ENCODE peak calls at places on chromosomes 3 and 15, in four cellular contexts. K is GM12878, L is HepG2, Z is K562. G is an unnamed sample.

GRCh38 chr3:19202303-19202702 is 54.0 kb downstream of the KCNH8 start:
- DNase-seq in L (no peak), K (no peak), Z (no peak), G (no peak)

GRCh38 chr15:65033659-65034269 is 4.3 kb upstream of the MTFMT start:
- DNase-seq in K (no peak), L (peak), Z (peak), G (peak)

GRCh38 chr3:16305121-16305541 is 40.1 kb downstream of the OXNAD1 start:
- DNase-seq in K (no peak), Z (no peak), L (no peak), G (no peak)

GRCh38 chr3:29771602-29772001 is 490.7 kb downstream of the RBMS3 start:
- DNase-seq in K (no peak), L (no peak), Z (no peak), G (no peak)

GRCh38 chr3:106329505-106329904 is 460.7 kb upstream of the CBLB start:
- DNase-seq in Z (no peak), L (no peak), K (no peak), G (no peak)

GRCh38 chr3:46992231-46992630 is 12.8 kb downstream of the NBEAL2 start:
- DNase-seq in Z (no peak), K (no peak), L (no peak), G (no peak)

GRCh38 chr3:34731879-34732278 is 907.4 kb upstream of the ARPP21 start:
- DNase-seq in K (no peak), Z (no peak), L (no peak), G (no peak)

GRCh38 chr3:185558395-185558794 is 6.0 kb upstream of the LIPH start:
- DNase-seq in L (peak), K (no peak), Z (peak), G (no peak)

GRCh38 chr15:37973856-37974255 is 39.4 kb downstream of the TMCO5A start:
- DNase-seq in L (no peak), Z (no peak), K (no peak), G (no peak)

DNA sequence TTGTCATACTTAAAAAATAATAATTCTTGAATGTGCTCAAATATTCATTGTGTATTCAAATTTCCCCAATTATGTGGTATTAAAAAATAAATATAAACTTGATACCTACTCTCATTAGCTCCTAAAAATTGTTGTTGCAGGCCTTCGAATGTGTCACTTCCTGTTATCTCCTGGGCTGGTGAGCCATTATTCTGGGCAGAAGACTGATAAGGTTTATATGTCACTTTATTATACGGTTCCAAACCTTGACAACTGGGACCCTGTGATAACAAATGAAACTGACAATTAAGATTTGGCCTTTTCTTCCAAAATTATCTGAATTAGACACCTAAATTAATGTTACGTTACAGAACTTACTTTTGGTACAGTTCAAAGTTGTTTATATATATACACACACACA is 15.0 kb downstream of the CEP152 start:
- DNase-seq in Z (peak), K (no peak), L (no peak), G (no peak)
- TF ChIP-seq JUNB in Z (no peak), K (no peak), L (no peak), G (no peak)

DNA sequence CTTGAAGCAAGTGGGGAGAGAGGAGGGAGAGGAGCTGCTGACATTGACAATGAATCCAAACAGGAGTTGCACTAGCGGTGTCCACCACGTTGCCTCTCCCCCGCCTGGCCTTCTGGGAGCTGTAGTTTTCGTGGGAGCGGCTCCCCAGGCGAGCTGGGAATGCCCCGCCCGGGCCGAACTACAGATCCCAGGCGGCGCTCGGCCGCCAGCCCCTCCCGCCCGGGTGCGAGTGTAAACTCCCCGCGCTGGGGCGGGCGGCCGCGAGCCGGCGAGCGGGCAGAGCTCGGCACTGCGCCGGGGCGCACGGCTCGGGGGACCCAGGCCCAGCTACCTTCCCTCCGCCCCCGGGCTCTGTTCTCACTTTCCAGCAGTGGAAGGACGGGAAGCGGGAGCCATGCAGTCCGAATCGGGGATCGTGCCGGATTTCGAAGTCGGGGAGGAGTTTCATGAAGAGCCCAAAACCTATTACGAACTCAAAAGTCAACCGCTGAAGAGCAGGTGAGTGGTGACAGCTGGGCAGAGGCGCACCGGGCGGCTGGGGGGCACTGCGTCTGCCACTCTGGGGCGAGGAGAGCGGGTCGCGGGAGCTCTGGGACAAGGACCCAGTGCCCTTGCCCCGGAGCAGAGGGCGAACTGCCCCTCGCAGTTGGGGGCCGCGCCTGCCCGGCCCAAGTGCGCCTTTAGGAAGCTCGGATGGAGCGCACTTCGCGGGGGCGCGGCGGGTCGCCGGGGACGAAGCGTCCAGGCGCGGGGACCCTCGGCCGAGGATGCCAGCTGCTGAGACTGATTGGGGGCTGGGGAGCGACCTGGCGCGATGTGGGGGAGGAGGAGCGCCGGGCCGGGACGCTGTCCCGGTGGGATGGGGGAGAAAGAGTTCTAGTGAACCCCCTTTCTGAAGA is at the start of gene MITF:
- DNase-seq in Z (peak), K (peak), L (peak), G (peak)
- TF ChIP-seq REST in Z (no peak), K (no peak), L (no peak), G (no peak)

DNA sequence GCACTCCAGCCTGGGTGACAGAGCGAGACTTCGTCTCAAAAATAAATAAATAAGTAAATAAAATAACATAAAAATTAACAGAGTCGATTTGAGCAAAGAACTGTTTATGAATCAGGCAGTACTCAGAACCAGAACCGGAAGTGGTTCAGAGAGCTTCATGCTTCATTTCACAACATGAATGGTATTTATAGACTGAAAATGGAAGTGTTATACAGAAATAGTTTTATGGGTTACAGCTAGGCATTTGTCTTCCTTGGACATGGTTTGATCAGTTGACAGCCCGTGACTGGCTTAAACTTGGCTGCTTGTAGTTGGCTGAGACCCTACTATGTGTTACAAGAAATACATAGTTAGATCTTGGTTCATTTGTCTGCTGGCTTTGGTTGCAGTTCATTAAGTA is 216.0 kb upstream of the MCTP2 start:
- DNase-seq in Z (no peak), L (no peak), K (no peak), G (no peak)
- TF ChIP-seq EZH2 in Z (no peak), L (no peak), K (no peak), G (no peak)

GRCh38 chr3:59422312-59422711 is 372.5 kb upstream of the CFAP20DC start:
- DNase-seq in K (no peak), L (no peak), Z (no peak), G (no peak)
- TF ChIP-seq JUNB in K (peak), L (no peak), Z (no peak), G (no peak)

DNA sequence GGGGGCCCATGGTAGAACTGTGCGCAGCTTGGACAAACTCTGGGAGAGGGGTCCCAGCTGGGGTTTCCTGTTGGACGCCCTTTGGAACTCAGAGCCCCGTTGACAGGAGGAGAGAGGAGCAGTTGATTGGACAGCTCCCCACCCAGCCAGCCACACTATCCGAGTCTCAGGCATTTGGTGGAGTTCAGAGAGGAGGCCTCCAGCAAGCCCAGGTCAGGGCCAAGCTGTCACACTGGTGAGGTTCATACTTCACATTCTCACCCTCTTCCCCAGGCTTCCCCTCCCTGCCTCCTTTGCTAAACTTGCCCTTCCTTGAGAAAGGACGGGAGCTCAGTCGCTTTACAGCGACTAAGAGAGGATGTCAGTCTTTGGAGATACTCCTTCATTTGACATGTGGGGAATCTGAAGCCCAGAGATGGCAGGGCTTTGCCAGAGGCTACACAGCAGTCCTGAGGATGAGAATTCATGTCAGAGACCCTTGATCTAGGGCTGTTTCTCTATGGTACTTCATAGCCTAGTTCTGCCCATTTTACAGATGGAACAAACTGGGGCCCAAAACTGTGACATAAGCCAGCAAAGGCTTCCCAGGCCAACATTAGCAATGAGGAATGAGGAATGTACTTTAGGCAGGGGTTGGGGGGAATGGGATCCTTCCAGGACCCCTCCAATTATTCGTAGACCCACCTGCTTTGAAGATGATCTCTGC is 142.2 kb downstream of the SMAD6 start:
- DNase-seq in Z (no peak), L (no peak), K (no peak), G (no peak)
- TF ChIP-seq REST in Z (no peak), L (no peak), K (no peak), G (no peak)

DNA sequence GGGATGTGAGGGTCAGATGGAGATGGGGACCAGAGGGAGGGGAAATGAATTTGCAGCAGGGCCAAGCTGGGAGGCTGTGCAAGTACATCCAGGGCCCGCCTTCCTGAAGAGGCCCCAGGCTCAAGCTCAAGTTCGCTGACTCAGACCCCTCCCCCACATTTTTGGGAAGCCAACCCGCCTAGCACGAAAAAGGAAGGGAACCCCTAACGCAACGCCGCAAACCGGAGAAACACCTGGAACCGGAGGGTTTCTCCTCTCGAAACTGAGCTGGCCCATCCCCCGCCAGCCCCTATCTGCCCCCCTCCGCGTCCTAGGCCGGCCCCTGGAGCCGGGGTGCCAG is 624 bp downstream of the AP3B2 start:
- DNase-seq in K (no peak), Z (peak), L (no peak), G (peak)
- TF ChIP-seq EZH2 in K (no peak), Z (no peak), L (no peak), G (no peak)

GRCh38 chr3:31305324-31305723 is 227.4 kb upstream of the STT3B start:
- DNase-seq in L (no peak), Z (no peak), K (no peak), G (no peak)
- TF ChIP-seq JUNB in L (no peak), Z (no peak), K (no peak), G (no peak)

DNA sequence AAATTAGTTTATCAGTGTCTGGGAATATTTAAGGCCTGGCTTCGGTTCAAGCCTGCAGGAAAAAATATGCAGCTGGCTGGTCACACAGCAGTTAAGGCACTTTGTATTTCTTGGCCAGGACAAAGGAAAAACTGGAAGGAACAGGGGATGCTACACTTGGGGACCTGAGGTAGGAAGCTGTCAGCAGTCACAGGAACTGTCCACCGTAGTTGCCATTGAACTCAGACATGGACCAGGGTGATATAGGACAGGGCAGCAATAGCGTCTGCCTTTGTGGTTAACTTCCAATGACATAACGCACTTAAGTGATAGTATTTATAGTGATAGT is 49.1 kb downstream of the NR1D2 start:
- DNase-seq in L (no peak), Z (no peak), K (no peak), G (no peak)
- TF ChIP-seq REST in L (no peak), Z (no peak), K (no peak), G (no peak)

DNA sequence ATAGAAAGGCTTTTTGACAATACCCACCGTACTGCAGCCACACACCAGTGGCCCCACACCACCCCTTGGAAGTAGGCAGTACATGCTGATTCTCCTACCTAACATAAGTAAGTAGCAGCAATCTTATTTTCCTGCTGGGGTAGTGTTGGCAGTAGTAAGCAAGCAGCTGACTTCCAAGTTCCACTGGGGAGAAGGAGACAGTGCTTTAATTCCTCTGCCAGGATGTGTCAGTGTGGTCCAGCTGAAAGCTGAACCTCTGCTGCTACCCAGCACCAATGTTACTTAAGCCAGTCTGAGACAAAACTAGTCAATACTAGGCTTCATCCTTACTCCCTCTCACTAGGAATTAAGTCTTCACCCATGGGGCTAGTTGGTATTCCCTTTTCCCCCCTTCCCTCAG is 74.7 kb downstream of the DZIP3 start:
- DNase-seq in Z (no peak), L (no peak), K (no peak), G (no peak)
- TF ChIP-seq EZH2 in Z (no peak), L (no peak), K (no peak), G (no peak)

G was measured in GM23338.